ENCODE peak calls at places on chromosomes 3 and 15, in nine cellular contexts. F is Peyer's patch; N is AG09319; M is SW480; E is HT1080; B is anterior cingulate cortex; V is activated T-cell treated with anti-CD3 and anti-CD28 coated beads, Interleukin-2, amount 50 U/mL, for 1 hour; U is GM13977; Z is stimulated activated CD8-positive, alpha-beta memory T cell treated with anti-CD3 and anti-CD28 coated beads, Interleukin-15, amount 100 ng/mL, for 24 hours. D is an unnamed sample.

GRCh38 chr3:58175429-58176184 is 35.2 kb downstream of the DNASE1L3 start:
- DNase-seq in M (peak; percentile 61), B (no peak), U (no peak), E (no peak), Z (no peak), F (no peak), N (no peak), V (no peak), D (no peak)

GRCh38 chr3:132396255-132396654 is 21.0 kb upstream of the DNAJC13 start:
- DNase-seq in M (no peak), V (no peak), U (no peak), Z (no peak), F (no peak), E (no peak), N (no peak), B (no peak), D (no peak)

GRCh38 chr3:197219627-197220026 is 78.8 kb downstream of the DLG1 start:
- DNase-seq in E (no peak), N (no peak), U (no peak), V (no peak), Z (no peak), M (no peak), F (no peak), B (no peak), D (no peak)

GRCh38 chr15:96409231-96410138 is 79.0 kb downstream of the NR2F2 start:
- DNase-seq in Z (no peak), M (peak; percentile 26), F (no peak), B (no peak), V (no peak), U (no peak), E (no peak), N (no peak), D (no peak)

GRCh38 chr3:11523793-11524160 is 119.9 kb downstream of the VGLL4 start:
- DNase-seq in E (no peak), B (no peak), V (no peak), F (no peak), Z (no peak), M (no peak), N (no peak), U (no peak), D (no peak)

GRCh38 chr3:48247401-48247807 is 6.5 kb downstream of the ZNF589 start:
- DNase-seq in F (no peak), E (peak; percentile 90), B (no peak), M (no peak), V (no peak), N (no peak), U (no peak), Z (no peak), D (no peak)

GRCh38 chr3:71583569-71584215 is at the start of gene FOXP1:
- DNase-seq in V (peak; percentile 76), M (peak; percentile 81), E (peak; percentile 58), U (peak; percentile 34), N (peak; percentile 53), B (peak; percentile 50), Z (peak; percentile 31), F (peak; percentile 59), D (peak; percentile 47)

GRCh38 chr3:104556372-104557078 is 810.2 kb upstream of the ALCAM start:
- DNase-seq in U (no peak), F (no peak), M (no peak), B (no peak), V (no peak), N (no peak), Z (no peak), E (no peak), D (no peak)

GRCh38 chr3:182565916-182566524 is 227.3 kb upstream of the ATP11B start:
- DNase-seq in Z (no peak), M (no peak), E (peak; percentile 10), F (no peak), V (no peak), B (no peak), U (no peak), N (no peak), D (no peak)

GRCh38 chr3:117165611-117166051 is 456.1 kb downstream of the TUSC7 start:
- DNase-seq in M (no peak), U (no peak), F (no peak), Z (no peak), V (no peak), E (no peak), N (no peak), B (no peak), D (no peak)